ENCODE peak calls at places on chromosomes 12 and 14, in ten cellular contexts. V is fibroblast of pulmonary artery; W is GM23338; A is glutamatergic neuron; O is breast epithelium; E is astrocyte; J is MCF 10A; T is CD8-positive, alpha-beta T cell; F is IMR-90; N is uterus. X is an unnamed sample.

GRCh38 chr12:102992297-102992696 is 34.8 kb downstream of the ASCL1 start:
- DNase-seq in V (no peak), O (no peak), T (no peak), W (no peak), F (no peak), J (no peak), E (no peak), A (no peak), N (no peak), X (no peak)

GRCh38 chr14:101173698-101174521 is 270.4 kb upstream of the RTL1 start:
- DNase-seq in E (no peak), V (no peak), N (no peak), W (no peak), F (no peak), A (no peak), T (peak; percentile 38), J (no peak), O (no peak), X (no peak)

GRCh38 chr12:113837059-113837458 is 129.1 kb downstream of the RBM19 start:
- DNase-seq in T (no peak), F (peak; percentile 57), A (no peak), N (no peak), O (peak; percentile 20), J (no peak), V (peak; percentile 53), W (no peak), E (no peak), X (no peak)

GRCh38 chr14:69260979-69261605 is 1.1 kb downstream of the GALNT16 start:
- DNase-seq in J (peak; percentile 9), A (peak; percentile 74), E (no peak), W (peak; percentile 79), V (no peak), O (no peak), F (no peak), T (no peak), N (peak; percentile 48), X (no peak)

GRCh38 chr12:113702796-113703195 is 231.1 kb upstream of the LHX5 start:
- DNase-seq in F (no peak), V (no peak), J (no peak), N (no peak), O (no peak), T (no peak), A (no peak), E (no peak), W (no peak), X (no peak)

GRCh38 chr14:103696466-103697071 is 18.7 kb downstream of the XRCC3 start:
- DNase-seq in J (no peak), N (peak; percentile 69), E (peak; percentile 21), W (no peak), A (no peak), V (peak; percentile 45), F (peak; percentile 91), T (no peak), O (no peak), X (no peak)

GRCh38 chr14:36227802-36228201 is 51.3 kb upstream of the PTCSC3 start:
- DNase-seq in N (no peak), W (no peak), E (peak; percentile 27), T (no peak), O (no peak), J (peak; percentile 12), A (no peak), V (no peak), F (peak; percentile 52), X (no peak)

GRCh38 chr12:46998811-46999368 is 80.5 kb upstream of the PCED1B start:
- DNase-seq in E (peak; percentile 92), J (no peak), T (no peak), O (no peak), A (no peak), W (no peak), F (peak; percentile 82), N (no peak), V (peak; percentile 80), X (no peak)

GRCh38 chr12:31736472-31736871 is 7.7 kb upstream of the AMN1 start:
- DNase-seq in A (no peak), T (no peak), E (peak; percentile 94), N (peak; percentile 37), V (peak; percentile 87), F (peak; percentile 89), W (no peak), J (no peak), O (no peak), X (no peak)

GRCh38 chr12:18828483-18828882 is 90.6 kb downstream of the CAPZA3 start:
- DNase-seq in F (no peak), A (no peak), N (no peak), V (no peak), T (no peak), E (no peak), J (no peak), O (no peak), W (no peak), X (no peak)

GRCh38 chr12:123059501-123059900 is 79.0 kb downstream of the ARL6IP4 start:
- DNase-seq in F (no peak), O (no peak), W (no peak), T (no peak), A (no peak), J (no peak), E (no peak), V (no peak), N (no peak), X (no peak)

GRCh38 chr14:31071151-31071550 is 45.0 kb upstream of the STRN3 start:
- DNase-seq in T (no peak), F (no peak), J (no peak), E (peak; percentile 49), V (no peak), W (no peak), N (no peak), O (no peak), A (no peak), X (no peak)

GRCh38 chr12:57214398-57214781 is 2.2 kb upstream of the NXPH4 start:
- DNase-seq in V (peak; percentile 61), F (peak; percentile 50), E (no peak), W (peak; percentile 93), O (peak; percentile 46), N (peak; percentile 68), T (peak; percentile 78), A (peak; percentile 79), J (peak; percentile 66), X (no peak)

GRCh38 chr12:2795291-2796186 is 769 bp downstream of the FKBP4 start:
- DNase-seq in A (peak; percentile 80), J (peak; percentile 57), W (peak; percentile 79), E (peak; percentile 18), T (peak; percentile 82), N (peak; percentile 77), F (peak; percentile 41), O (peak; percentile 56), V (peak; percentile 49), X (peak; percentile 79)
- TF ChIP-seq CTCF in A (no peak), J (no peak), W (no peak), E (no peak), T (no peak), N (no peak), F (no peak), O (no peak), V (no peak), X (no peak)

GRCh38 chr12:14892726-14893442 is 7.2 kb upstream of the MGP start:
- DNase-seq in F (peak; percentile 2), V (peak; percentile 71), J (peak; percentile 16), E (no peak), W (no peak), N (peak; percentile 72), O (no peak), A (no peak), T (no peak), X (no peak)
- TF ChIP-seq CTCF in F (no peak), V (peak; percentile 43), J (no peak), E (no peak), W (no peak), N (peak; percentile 4), O (no peak), A (no peak), T (no peak), X (no peak)

GRCh38 chr12:65759735-65760134 is 64.5 kb upstream of the HMGA2 start:
- DNase-seq in F (no peak), J (no peak), E (no peak), T (no peak), N (no peak), O (no peak), V (no peak), W (no peak), A (no peak), X (no peak)

GRCh38 chr12:65761301-65761700 is 63.0 kb upstream of the HMGA2 start:
- DNase-seq in J (no peak), E (no peak), F (no peak), N (no peak), V (no peak), W (peak; percentile 94), T (no peak), A (no peak), O (no peak), X (no peak)

GRCh38 chr12:65769880-65770279 is 54.4 kb upstream of the HMGA2 start:
- DNase-seq in J (no peak), N (no peak), O (no peak), W (no peak), A (no peak), F (no peak), T (no peak), V (no peak), E (no peak), X (no peak)

GRCh38 chr12:65764325-65764724 is 60.0 kb upstream of the HMGA2 start:
- DNase-seq in W (no peak), F (no peak), V (no peak), O (no peak), T (no peak), A (no peak), N (no peak), E (no peak), J (no peak), X (no peak)

DNA sequence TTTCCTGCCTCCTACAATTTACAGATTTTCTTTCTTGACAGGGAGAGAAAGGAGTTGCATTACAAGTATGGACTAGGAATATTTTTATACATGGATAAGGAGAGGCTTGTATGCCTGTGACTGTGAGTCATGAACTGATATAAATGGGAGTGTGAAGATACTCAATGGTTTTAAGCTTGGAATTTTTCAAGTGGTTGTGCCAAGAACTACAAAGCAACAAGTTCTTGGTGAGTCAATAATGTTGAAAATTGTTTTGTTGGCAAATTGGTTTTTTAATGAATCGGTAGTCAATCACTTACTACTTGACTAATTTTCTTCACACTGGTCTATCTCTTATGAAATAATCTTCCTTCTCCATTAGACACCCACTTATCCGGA is 58.9 kb upstream of the HMGA2 start:
- DNase-seq in T (no peak), O (no peak), N (no peak), J (peak; percentile 78), F (peak; percentile 80), V (peak; percentile 80), W (no peak), A (no peak), E (peak; percentile 96), X (no peak)
- TF ChIP-seq CTCF in T (no peak), O (no peak), N (no peak), J (no peak), F (no peak), V (no peak), W (no peak), A (no peak), E (no peak), X (no peak)

DNA sequence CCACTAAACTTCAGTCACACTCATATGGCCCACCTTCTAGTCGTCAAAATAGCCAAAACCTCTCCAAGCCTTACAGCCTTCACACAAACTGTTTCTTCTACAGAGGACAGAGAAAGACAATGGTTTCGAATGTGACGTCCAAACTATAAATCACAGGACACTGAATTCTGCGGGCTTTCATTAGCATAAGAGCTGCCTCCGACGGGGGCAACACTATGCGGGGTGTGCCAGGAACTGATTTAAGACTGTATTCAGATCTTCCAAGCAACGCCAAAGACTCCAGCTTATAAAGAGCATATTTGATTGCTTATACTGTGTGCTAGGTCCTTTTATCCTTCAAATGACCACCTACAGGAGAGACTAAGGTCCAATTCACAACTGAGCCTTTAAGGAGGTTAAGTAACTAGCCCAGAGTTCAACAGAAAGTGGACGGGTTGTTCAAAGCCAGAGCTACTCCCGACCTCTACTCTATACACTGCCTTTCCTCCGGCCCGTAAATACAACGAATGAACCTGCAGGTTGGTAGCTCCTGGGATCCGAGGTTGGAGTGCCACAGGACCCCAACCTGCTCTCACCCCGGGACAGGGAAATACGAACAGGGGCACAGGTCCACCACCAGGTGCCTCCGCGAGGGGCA is 574 bp downstream of the L2HGDH start:
- DNase-seq in T (no peak), E (no peak), F (no peak), A (no peak), W (no peak), V (no peak), N (no peak), O (no peak), J (no peak), X (no peak)
- TF ChIP-seq CTCF in T (peak; percentile 18), E (peak; percentile 26), F (peak; percentile 20), A (no peak), W (peak; percentile 48), V (peak; percentile 34), N (peak; percentile 65), O (peak; percentile 66), J (peak; percentile 42), X (peak; percentile 75)